ENCODE peak calls at places on chromosomes 5 and 9, in nine cellular contexts. One of them, this sample, is unnamed.
A peak's percentile ranks its signal among the peaks of the same experiment; 100 is the strongest.

GRCh38 chr9:116693233-116693731 is 6.2 kb downstream of the TRIM32 start:
- DNase-seq in HFFc6: peak; percentile 76
- DNase-seq in left ventricle myocardium inferior: no peak
- DNase-seq in endothelial cell: no peak
- DNase-seq in body of pancreas: no peak
- DNase-seq in adrenal gland: no peak
- DNase-seq in astrocyte: peak; percentile 30
- DNase-seq in fibroblast of mammary gland: peak; percentile 71
- DNase-seq in gastrocnemius medialis: no peak
- DNase-seq in this sample: no peak

GRCh38 chr5:91126448-91126847 is 256.7 kb downstream of the ARRDC3 start:
- DNase-seq in HFFc6: peak; percentile 74
- DNase-seq in left ventricle myocardium inferior: no peak
- DNase-seq in endothelial cell: no peak
- DNase-seq in body of pancreas: peak; percentile 57
- DNase-seq in adrenal gland: no peak
- DNase-seq in astrocyte: peak; percentile 93
- DNase-seq in fibroblast of mammary gland: peak; percentile 84
- DNase-seq in gastrocnemius medialis: no peak
- DNase-seq in this sample: no peak

GRCh38 chr5:172802013-172802584 is 31.1 kb upstream of the DUSP1 start:
- DNase-seq in HFFc6: no peak
- DNase-seq in left ventricle myocardium inferior: no peak
- DNase-seq in endothelial cell: no peak
- DNase-seq in body of pancreas: no peak
- DNase-seq in adrenal gland: no peak
- DNase-seq in astrocyte: no peak
- DNase-seq in fibroblast of mammary gland: no peak
- DNase-seq in gastrocnemius medialis: no peak
- DNase-seq in this sample: no peak

GRCh38 chr5:179370490-179371122 is 25.3 kb upstream of the ADAMTS2 start:
- DNase-seq in HFFc6: no peak
- DNase-seq in left ventricle myocardium inferior: no peak
- DNase-seq in endothelial cell: no peak
- DNase-seq in body of pancreas: no peak
- DNase-seq in adrenal gland: peak; percentile 4
- DNase-seq in astrocyte: no peak
- DNase-seq in fibroblast of mammary gland: no peak
- DNase-seq in gastrocnemius medialis: no peak
- DNase-seq in this sample: no peak

GRCh38 chr9:116271307-116271706 is 117.7 kb downstream of the PAPPA start:
- DNase-seq in HFFc6: no peak
- DNase-seq in left ventricle myocardium inferior: no peak
- DNase-seq in endothelial cell: no peak
- DNase-seq in body of pancreas: no peak
- DNase-seq in adrenal gland: no peak
- DNase-seq in astrocyte: no peak
- DNase-seq in fibroblast of mammary gland: no peak
- DNase-seq in gastrocnemius medialis: no peak
- DNase-seq in this sample: no peak

GRCh38 chr5:57324159-57324558 is 150.3 kb downstream of the GPBP1 start:
- DNase-seq in HFFc6: no peak
- DNase-seq in left ventricle myocardium inferior: no peak
- DNase-seq in endothelial cell: no peak
- DNase-seq in body of pancreas: no peak
- DNase-seq in adrenal gland: no peak
- DNase-seq in astrocyte: no peak
- DNase-seq in fibroblast of mammary gland: no peak
- DNase-seq in gastrocnemius medialis: no peak
- DNase-seq in this sample: no peak

GRCh38 chr5:10019236-10019635 is 230.5 kb downstream of the ATPSCKMT start:
- DNase-seq in HFFc6: no peak
- DNase-seq in left ventricle myocardium inferior: no peak
- DNase-seq in endothelial cell: no peak
- DNase-seq in body of pancreas: no peak
- DNase-seq in adrenal gland: no peak
- DNase-seq in astrocyte: no peak
- DNase-seq in fibroblast of mammary gland: no peak
- DNase-seq in gastrocnemius medialis: no peak
- DNase-seq in this sample: no peak

GRCh38 chr5:178288373-178289368 is 56.1 kb upstream of the PHYKPL start:
- DNase-seq in HFFc6: no peak
- DNase-seq in left ventricle myocardium inferior: no peak
- DNase-seq in endothelial cell: no peak
- DNase-seq in body of pancreas: no peak
- DNase-seq in adrenal gland: no peak
- DNase-seq in astrocyte: no peak
- DNase-seq in fibroblast of mammary gland: no peak
- DNase-seq in gastrocnemius medialis: no peak
- DNase-seq in this sample: no peak

GRCh38 chr5:132298305-132298704 is 4.1 kb downstream of the SLC22A4 start:
- DNase-seq in HFFc6: no peak
- DNase-seq in left ventricle myocardium inferior: no peak
- DNase-seq in endothelial cell: no peak
- DNase-seq in body of pancreas: no peak
- DNase-seq in adrenal gland: no peak
- DNase-seq in astrocyte: no peak
- DNase-seq in fibroblast of mammary gland: peak; percentile 52
- DNase-seq in gastrocnemius medialis: no peak
- DNase-seq in this sample: no peak

GRCh38 chr5:178325311-178326053 is 92.9 kb upstream of the PHYKPL start:
- DNase-seq in HFFc6: no peak
- DNase-seq in left ventricle myocardium inferior: no peak
- DNase-seq in endothelial cell: no peak
- DNase-seq in body of pancreas: no peak
- DNase-seq in adrenal gland: no peak
- DNase-seq in astrocyte: no peak
- DNase-seq in fibroblast of mammary gland: no peak
- DNase-seq in gastrocnemius medialis: no peak
- DNase-seq in this sample: no peak

GRCh38 chr9:88980732-88981336 is 10.4 kb upstream of the S1PR3 start:
- DNase-seq in HFFc6: peak; percentile 81
- DNase-seq in left ventricle myocardium inferior: no peak
- DNase-seq in endothelial cell: no peak
- DNase-seq in body of pancreas: no peak
- DNase-seq in adrenal gland: no peak
- DNase-seq in astrocyte: peak; percentile 93
- DNase-seq in fibroblast of mammary gland: peak; percentile 92
- DNase-seq in gastrocnemius medialis: no peak
- DNase-seq in this sample: no peak

GRCh38 chr5:15367501-15367900 is 132.5 kb upstream of the FBXL7 start:
- DNase-seq in HFFc6: no peak
- DNase-seq in left ventricle myocardium inferior: no peak
- DNase-seq in endothelial cell: no peak
- DNase-seq in body of pancreas: no peak
- DNase-seq in adrenal gland: no peak
- DNase-seq in astrocyte: no peak
- DNase-seq in fibroblast of mammary gland: no peak
- DNase-seq in gastrocnemius medialis: no peak
- DNase-seq in this sample: no peak

GRCh38 chr9:128026255-128027165 is 40.6 kb downstream of the NAIF1 start:
- DNase-seq in HFFc6: no peak
- DNase-seq in left ventricle myocardium inferior: no peak
- DNase-seq in endothelial cell: no peak
- DNase-seq in body of pancreas: peak; percentile 34
- DNase-seq in adrenal gland: no peak
- DNase-seq in astrocyte: no peak
- DNase-seq in fibroblast of mammary gland: no peak
- DNase-seq in gastrocnemius medialis: peak; percentile 27
- DNase-seq in this sample: peak; percentile 91

GRCh38 chr9:104831681-104832080 is 67.8 kb downstream of the NIPSNAP3B start:
- DNase-seq in HFFc6: peak; percentile 86
- DNase-seq in left ventricle myocardium inferior: no peak
- DNase-seq in endothelial cell: no peak
- DNase-seq in body of pancreas: no peak
- DNase-seq in adrenal gland: peak; percentile 47
- DNase-seq in astrocyte: peak; percentile 60
- DNase-seq in fibroblast of mammary gland: peak; percentile 69
- DNase-seq in gastrocnemius medialis: no peak
- DNase-seq in this sample: no peak

GRCh38 chr5:11385901-11386293 is 518.3 kb downstream of the CTNND2 start:
- DNase-seq in HFFc6: no peak
- DNase-seq in left ventricle myocardium inferior: no peak
- DNase-seq in endothelial cell: no peak
- DNase-seq in body of pancreas: no peak
- DNase-seq in adrenal gland: no peak
- DNase-seq in astrocyte: no peak
- DNase-seq in fibroblast of mammary gland: no peak
- DNase-seq in gastrocnemius medialis: no peak
- DNase-seq in this sample: no peak

GRCh38 chr5:35136386-35136785 is 88.6 kb upstream of the AGXT2 start:
- DNase-seq in HFFc6: peak; percentile 98
- DNase-seq in left ventricle myocardium inferior: no peak
- DNase-seq in endothelial cell: no peak
- DNase-seq in body of pancreas: no peak
- DNase-seq in adrenal gland: no peak
- DNase-seq in astrocyte: peak; percentile 77
- DNase-seq in fibroblast of mammary gland: peak; percentile 99
- DNase-seq in gastrocnemius medialis: no peak
- DNase-seq in this sample: peak; percentile 55

GRCh38 chr5:142059304-142059940 is 46.6 kb upstream of the GNPDA1 start:
- DNase-seq in HFFc6: peak; percentile 3
- DNase-seq in left ventricle myocardium inferior: no peak
- DNase-seq in endothelial cell: no peak
- DNase-seq in body of pancreas: peak; percentile 81
- DNase-seq in adrenal gland: peak; percentile 63
- DNase-seq in astrocyte: no peak
- DNase-seq in fibroblast of mammary gland: peak; percentile 51
- DNase-seq in gastrocnemius medialis: peak; percentile 38
- DNase-seq in this sample: no peak

GRCh38 chr9:130443840-130444492 is 795 bp upstream of the ASS1 start:
- DNase-seq in HFFc6: no peak
- DNase-seq in left ventricle myocardium inferior: no peak
- DNase-seq in endothelial cell: no peak
- DNase-seq in body of pancreas: peak; percentile 18
- DNase-seq in adrenal gland: peak; percentile 47
- DNase-seq in astrocyte: no peak
- DNase-seq in fibroblast of mammary gland: peak; percentile 19
- DNase-seq in gastrocnemius medialis: peak; percentile 30
- DNase-seq in this sample: no peak

GRCh38 chr5:151148583-151148982 is 9.0 kb downstream of the ANXA6 start:
- DNase-seq in HFFc6: no peak
- DNase-seq in left ventricle myocardium inferior: no peak
- DNase-seq in endothelial cell: no peak
- DNase-seq in body of pancreas: no peak
- DNase-seq in adrenal gland: no peak
- DNase-seq in astrocyte: no peak
- DNase-seq in fibroblast of mammary gland: no peak
- DNase-seq in gastrocnemius medialis: no peak
- DNase-seq in this sample: peak; percentile 39

GRCh38 chr5:83306572-83307241 is 164.8 kb upstream of the VCAN start:
- DNase-seq in HFFc6: peak; percentile 76
- DNase-seq in left ventricle myocardium inferior: peak; percentile 29
- DNase-seq in endothelial cell: no peak
- DNase-seq in body of pancreas: peak; percentile 74
- DNase-seq in adrenal gland: peak; percentile 34
- DNase-seq in astrocyte: peak; percentile 96
- DNase-seq in fibroblast of mammary gland: peak; percentile 96
- DNase-seq in gastrocnemius medialis: peak; percentile 55
- DNase-seq in this sample: peak; percentile 43

GRCh38 chr9:126752376-126752775 is 52.5 kb upstream of the ZBTB43 start:
- DNase-seq in HFFc6: no peak
- DNase-seq in left ventricle myocardium inferior: no peak
- DNase-seq in endothelial cell: no peak
- DNase-seq in body of pancreas: no peak
- DNase-seq in adrenal gland: no peak
- DNase-seq in astrocyte: no peak
- DNase-seq in fibroblast of mammary gland: no peak
- DNase-seq in gastrocnemius medialis: no peak
- DNase-seq in this sample: no peak

GRCh38 chr5:143386725-143387124 is 16.8 kb downstream of the NR3C1 start:
- DNase-seq in HFFc6: no peak
- DNase-seq in left ventricle myocardium inferior: no peak
- DNase-seq in endothelial cell: no peak
- DNase-seq in body of pancreas: no peak
- DNase-seq in adrenal gland: no peak
- DNase-seq in astrocyte: peak; percentile 97
- DNase-seq in fibroblast of mammary gland: peak; percentile 70
- DNase-seq in gastrocnemius medialis: no peak
- DNase-seq in this sample: peak; percentile 59

GRCh38 chr5:129111351-129111750 is 16.8 kb downstream of the ISOC1 start:
- DNase-seq in HFFc6: no peak
- DNase-seq in left ventricle myocardium inferior: no peak
- DNase-seq in endothelial cell: no peak
- DNase-seq in body of pancreas: no peak
- DNase-seq in adrenal gland: no peak
- DNase-seq in astrocyte: no peak
- DNase-seq in fibroblast of mammary gland: no peak
- DNase-seq in gastrocnemius medialis: no peak
- DNase-seq in this sample: no peak
- TF ChIP-seq CTCF in HFFc6: no peak
- TF ChIP-seq CTCF in left ventricle myocardium inferior: no peak
- TF ChIP-seq CTCF in endothelial cell: no peak
- TF ChIP-seq CTCF in body of pancreas: no peak
- TF ChIP-seq CTCF in adrenal gland: no peak
- TF ChIP-seq CTCF in astrocyte: no peak
- TF ChIP-seq CTCF in fibroblast of mammary gland: no peak
- TF ChIP-seq CTCF in gastrocnemius medialis: no peak
- TF ChIP-seq CTCF in this sample: no peak

DNA sequence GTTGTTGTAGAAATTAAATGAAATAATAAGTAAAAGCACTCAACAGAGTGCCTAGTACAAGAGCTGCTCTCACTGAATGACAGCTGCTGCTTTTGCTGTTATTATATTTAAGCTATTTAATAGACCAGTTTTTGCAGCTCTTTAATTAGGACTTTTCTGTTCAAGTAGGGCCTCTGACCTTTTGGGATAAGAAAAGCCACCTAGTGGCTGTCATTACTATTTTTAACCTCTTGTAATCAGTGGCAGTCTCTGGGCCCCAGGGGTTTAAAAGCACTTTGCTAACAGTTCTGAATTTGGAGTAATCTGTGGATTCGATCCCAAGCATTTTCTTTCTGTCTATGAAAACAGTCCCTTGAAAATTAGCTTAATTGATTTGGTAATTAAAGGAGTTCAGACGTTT is 121.1 kb downstream of the NUDT12 start:
- DNase-seq in HFFc6: no peak
- DNase-seq in left ventricle myocardium inferior: no peak
- DNase-seq in endothelial cell: no peak
- DNase-seq in body of pancreas: no peak
- DNase-seq in adrenal gland: no peak
- DNase-seq in astrocyte: no peak
- DNase-seq in fibroblast of mammary gland: no peak
- DNase-seq in gastrocnemius medialis: no peak
- DNase-seq in this sample: no peak
- TF ChIP-seq CTCF in HFFc6: peak; percentile 71
- TF ChIP-seq CTCF in left ventricle myocardium inferior: peak; percentile 28
- TF ChIP-seq CTCF in endothelial cell: peak; percentile 45
- TF ChIP-seq CTCF in body of pancreas: no peak
- TF ChIP-seq CTCF in adrenal gland: no peak
- TF ChIP-seq CTCF in astrocyte: no peak
- TF ChIP-seq CTCF in fibroblast of mammary gland: peak; percentile 10
- TF ChIP-seq CTCF in gastrocnemius medialis: no peak
- TF ChIP-seq CTCF in this sample: no peak

GRCh38 chr5:148290271-148291195 is 21.7 kb upstream of the SPINK7 start:
- DNase-seq in HFFc6: no peak
- DNase-seq in left ventricle myocardium inferior: no peak
- DNase-seq in endothelial cell: no peak
- DNase-seq in body of pancreas: no peak
- DNase-seq in adrenal gland: no peak
- DNase-seq in astrocyte: no peak
- DNase-seq in fibroblast of mammary gland: peak; percentile 13
- DNase-seq in gastrocnemius medialis: no peak
- DNase-seq in this sample: no peak
- TF ChIP-seq CTCF in HFFc6: peak; percentile 37
- TF ChIP-seq CTCF in left ventricle myocardium inferior: peak; percentile 64
- TF ChIP-seq CTCF in endothelial cell: no peak
- TF ChIP-seq CTCF in body of pancreas: peak; percentile 12
- TF ChIP-seq CTCF in adrenal gland: peak; percentile 37
- TF ChIP-seq CTCF in astrocyte: peak; percentile 39
- TF ChIP-seq CTCF in fibroblast of mammary gland: peak; percentile 34
- TF ChIP-seq CTCF in gastrocnemius medialis: no peak
- TF ChIP-seq CTCF in this sample: no peak

GRCh38 chr9:77764894-77765780 is 117.0 kb upstream of the GNA14 start:
- DNase-seq in HFFc6: peak; percentile 53
- DNase-seq in left ventricle myocardium inferior: no peak
- DNase-seq in endothelial cell: no peak
- DNase-seq in body of pancreas: peak; percentile 7
- DNase-seq in adrenal gland: no peak
- DNase-seq in astrocyte: peak; percentile 59
- DNase-seq in fibroblast of mammary gland: peak; percentile 79
- DNase-seq in gastrocnemius medialis: no peak
- DNase-seq in this sample: no peak
- TF ChIP-seq CTCF in HFFc6: peak; percentile 87
- TF ChIP-seq CTCF in left ventricle myocardium inferior: peak; percentile 49
- TF ChIP-seq CTCF in endothelial cell: peak; percentile 60
- TF ChIP-seq CTCF in body of pancreas: peak; percentile 21
- TF ChIP-seq CTCF in adrenal gland: peak; percentile 41
- TF ChIP-seq CTCF in astrocyte: peak; percentile 73
- TF ChIP-seq CTCF in fibroblast of mammary gland: peak; percentile 71
- TF ChIP-seq CTCF in gastrocnemius medialis: peak; percentile 34
- TF ChIP-seq CTCF in this sample: peak; percentile 36

This sample was measured in activated CD8-positive, alpha-beta T cell treated with anti-CD3 and anti-CD28 coated beads for 36 hours.